ENCODE peak calls at places on chromosomes 16 and 17, in five cellular contexts. P, H, I, A and L are unnamed samples.

GRCh38 chr17:6163632-6164319 is 93.6 kb downstream of the WSCD1 start:
- DNase-seq in A (no peak), P (peak; percentile 90), I (no peak), H (no peak), L (no peak)

GRCh38 chr16:4212207-4212933 is 29.5 kb downstream of the SRL start:
- DNase-seq in P (no peak), I (no peak), A (no peak), H (no peak), L (no peak)

GRCh38 chr16:65212240-65212639 is 90.4 kb upstream of the CDH11 start:
- DNase-seq in P (no peak), H (no peak), A (no peak), I (no peak), L (no peak)

GRCh38 chr16:85557976-85558589 is 55.0 kb upstream of the GSE1 start:
- DNase-seq in A (no peak), I (no peak), P (peak; percentile 87), H (no peak), L (no peak)

GRCh38 chr17:37047631-37048104 is 98.9 kb downstream of the AATF start:
- DNase-seq in A (peak; percentile 73), P (peak; percentile 62), I (no peak), H (peak; percentile 78), L (peak; percentile 95)

GRCh38 chr16:69822174-69822935 is 60.2 kb downstream of the WWP2 start:
- DNase-seq in A (no peak), I (no peak), P (no peak), H (no peak), L (no peak)

GRCh38 chr17:67129283-67129682 is 84.9 kb downstream of the CACNG1 start:
- DNase-seq in I (no peak), P (no peak), A (no peak), H (no peak), L (no peak)

GRCh38 chr17:80832266-80832676 is 159.4 kb upstream of the CHMP6 start:
- DNase-seq in P (no peak), A (peak; percentile 88), H (peak; percentile 73), I (peak; percentile 27), L (peak; percentile 88)

GRCh38 chr16:90057738-90058173 is 19.4 kb downstream of the PRDM7 start:
- DNase-seq in H (peak; percentile 89), P (no peak), A (peak; percentile 69), I (no peak), L (no peak)

GRCh38 chr17:32672701-32673100 is 185.9 kb downstream of the CDK5R1 start:
- DNase-seq in A (no peak), H (no peak), P (no peak), I (no peak), L (no peak)

GRCh38 chr17:9138161-9138717 is 116.9 kb downstream of the NTN1 start:
- DNase-seq in I (no peak), P (no peak), A (no peak), H (no peak), L (no peak)

GRCh38 chr16:87608400-87608985 is 6.2 kb downstream of the JPH3 start:
- DNase-seq in P (no peak), I (no peak), A (peak; percentile 48), H (peak; percentile 52), L (peak; percentile 69)

GRCh38 chr17:4483012-4483840 is 15.5 kb upstream of the SPNS2 start:
- DNase-seq in H (peak; percentile 27), P (peak; percentile 10), I (no peak), A (no peak), L (no peak)

GRCh38 chr17:57370583-57370982 is 114.3 kb downstream of the MSI2 start:
- DNase-seq in H (no peak), I (no peak), P (no peak), A (no peak), L (no peak)